ENCODE peak calls at places on chromosome 14, in four cellular contexts. J is A549, X is HCT116, Z is GM12878. A is an unnamed sample.

GRCh38 chr14:32560213-32560857 is 231.2 kb downstream of the AKAP6 start:
- DNase-seq in J (peak; percentile 80), X (peak; percentile 54), Z (no peak), A (peak; percentile 63)

GRCh38 chr14:93654599-93654998 is 133.7 kb downstream of the PRIMA1 start:
- DNase-seq in J (no peak), X (no peak), Z (no peak), A (no peak)

GRCh38 chr14:70680748-70681147 is 39.0 kb downstream of the TTC9 start:
- DNase-seq in J (no peak), X (no peak), Z (no peak), A (no peak)

GRCh38 chr14:34749408-34749807 is 35.0 kb upstream of the CFL2 start:
- DNase-seq in J (no peak), X (no peak), Z (no peak), A (no peak)

GRCh38 chr14:100901391-100902183 is 1.9 kb downstream of the RTL1 start:
- DNase-seq in J (no peak), X (no peak), Z (no peak), A (no peak)

GRCh38 chr14:36094963-36095362 is 81.6 kb downstream of the PTCSC3 start:
- DNase-seq in J (no peak), X (no peak), Z (no peak), A (no peak)

GRCh38 chr14:76191297-76191696 is 39.6 kb downstream of the GPATCH2L start:
- DNase-seq in J (no peak), X (no peak), Z (no peak), A (peak; percentile 73)

GRCh38 chr14:55482936-55483605 is 42.7 kb upstream of the TBPL2 start:
- DNase-seq in J (no peak), X (no peak), Z (no peak), A (no peak)

GRCh38 chr14:36161781-36162180 is 14.7 kb downstream of the PTCSC3 start:
- DNase-seq in J (no peak), X (no peak), Z (no peak), A (no peak)

GRCh38 chr14:42665083-42665482 is 1058.4 kb downstream of the LRFN5 start:
- DNase-seq in J (no peak), X (no peak), Z (no peak), A (no peak)

GRCh38 chr14:94062344-94062904 is 18.6 kb downstream of the DDX24 start:
- DNase-seq in J (no peak), X (no peak), Z (no peak), A (no peak)

GRCh38 chr14:30977752-30978151 is 47.7 kb upstream of the AP4S1 start:
- DNase-seq in J (no peak), X (no peak), Z (no peak), A (no peak)

GRCh38 chr14:94562019-94562418 is 777 bp downstream of the SERPINA4 start:
- DNase-seq in J (no peak), X (no peak), Z (no peak), A (peak; percentile 12)

GRCh38 chr14:50318031-50318626 is 6.0 kb downstream of the DMAC2L start:
- DNase-seq in J (peak; percentile 46), X (peak; percentile 26), Z (no peak), A (peak; percentile 28)

GRCh38 chr14:58299665-58300202 is 1.4 kb downstream of the ARID4A start:
- DNase-seq in J (no peak), X (no peak), Z (no peak), A (peak; percentile 44)

GRCh38 chr14:51507556-51508511 is 143.9 kb upstream of the FRMD6 start:
- DNase-seq in J (no peak), X (no peak), Z (no peak), A (no peak)

GRCh38 chr14:25411933-25412757 is 362.2 kb upstream of the STXBP6 start:
- DNase-seq in J (peak; percentile 5), X (no peak), Z (no peak), A (peak; percentile 2)
- TF ChIP-seq CTCF in J (peak; percentile 31), X (no peak), Z (peak; percentile 2), A (no peak)

DNA sequence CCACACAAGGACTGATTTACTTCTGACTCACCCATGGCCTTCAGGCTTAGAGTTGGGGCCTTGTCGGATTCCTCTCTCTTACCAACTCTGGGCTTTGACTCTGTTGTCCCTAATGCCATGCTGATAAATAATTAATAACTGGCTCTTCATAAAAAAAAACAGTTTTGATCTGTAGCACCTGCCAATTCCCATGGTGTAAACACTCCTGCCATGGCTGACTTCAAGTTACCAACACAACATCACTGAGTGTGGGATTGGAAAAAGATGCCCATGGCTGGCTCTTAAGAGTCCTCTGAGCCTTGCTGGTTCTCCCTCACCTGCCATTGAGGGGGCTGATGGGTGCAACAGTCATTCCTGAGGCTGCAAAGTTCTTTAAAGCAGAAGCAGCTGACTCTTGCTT is 104.8 kb downstream of the KIF26A start:
- DNase-seq in J (no peak), X (no peak), Z (no peak), A (no peak)
- TF ChIP-seq MAX in J (no peak), X (no peak), Z (no peak), A (no peak)

GRCh38 chr14:64503184-64503433 is 529 bp downstream of the ZBTB25 start:
- DNase-seq in J (no peak), X (no peak), Z (no peak), A (no peak)

GRCh38 chr14:64504897-64505771 is 564 bp downstream of the ZBTB1 start:
- DNase-seq in J (peak; percentile 86), X (peak; percentile 58), Z (no peak), A (peak; percentile 90)

GRCh38 chr14:64503434-64504309 is at the start of gene ZBTB25:
- DNase-seq in J (peak; percentile 94), X (peak; percentile 90), Z (peak; percentile 83), A (peak; percentile 94)

GRCh38 chr14:64502476-64503183 is 1.0 kb downstream of the ZBTB25 start:
- DNase-seq in J (peak; percentile 23), X (no peak), Z (no peak), A (no peak)

GRCh38 chr14:64504310-64504896 is at the start of gene ZBTB1:
- DNase-seq in J (peak; percentile 90), X (peak; percentile 65), Z (no peak), A (peak; percentile 95)
- TF ChIP-seq POLR2A in J (peak; percentile 58), X (peak; percentile 85), Z (peak; percentile 67), A (peak; percentile 59)

GRCh38 chr14:22099942-22100763 is 426.5 kb upstream of the OR4E1 start:
- DNase-seq in J (peak; percentile 81), X (peak; percentile 61), Z (no peak), A (peak; percentile 64)
- TF ChIP-seq CTCF in J (peak; percentile 55), X (peak; percentile 96), Z (peak; percentile 78), A (peak; percentile 72)

A was measured in NB4.